ENCODE peak calls at places on chromosomes 16 and 17, in nine cellular contexts. O is stomach, S is esophagus muscularis mucosa, E is breast epithelium, F is transverse colon, Q is prostate gland, W is HCT116, H is GM12878, N is sigmoid colon. P is an unnamed sample.

GRCh38 chr17:2087597-2088211 is 32.8 kb downstream of the HIC1 start:
- DNase-seq in H (peak), Q (no peak), F (peak), W (no peak), O (no peak), N (peak), E (no peak), S (no peak), P (peak)

GRCh38 chr17:4708436-4708835 is 2.0 kb upstream of the ARRB2 start:
- DNase-seq in E (no peak), O (no peak), N (no peak), F (no peak), W (no peak), S (no peak), Q (no peak), H (no peak), P (no peak)

GRCh38 chr16:17836868-17837602 is 366.3 kb upstream of the XYLT1 start:
- DNase-seq in N (no peak), H (no peak), W (peak), O (no peak), Q (no peak), E (no peak), S (no peak), F (no peak), P (no peak)

GRCh38 chr16:15942901-15943690 is 6.3 kb upstream of the ABCC1 start:
- DNase-seq in Q (no peak), E (no peak), O (no peak), W (no peak), S (no peak), N (peak), H (no peak), F (no peak), P (no peak)

GRCh38 chr16:13402601-13403000 is 501.2 kb downstream of the SHISA9 start:
- DNase-seq in Q (no peak), O (no peak), E (no peak), F (no peak), H (no peak), N (no peak), S (no peak), W (no peak), P (no peak)

GRCh38 chr16:15639061-15639568 is 3.8 kb downstream of the MARF1 start:
- DNase-seq in O (no peak), N (no peak), S (no peak), F (no peak), W (no peak), H (peak), E (no peak), Q (no peak), P (no peak)

GRCh38 chr17:57954421-57955182 is 610 bp downstream of the CUEDC1 start:
- DNase-seq in E (no peak), Q (peak), S (peak), O (peak), N (peak), H (no peak), F (peak), W (no peak), P (peak)

GRCh38 chr17:58710948-58711552 is 18.6 kb downstream of the RAD51C start:
- DNase-seq in Q (peak), H (no peak), S (no peak), F (peak), N (no peak), O (peak), E (no peak), W (peak), P (no peak)

GRCh38 chr16:68499011-68499410 is 40.1 kb upstream of the ZFP90 start:
- DNase-seq in H (no peak), N (no peak), O (no peak), F (no peak), W (no peak), E (peak), S (no peak), Q (no peak), P (no peak)

GRCh38 chr17:71769850-71770249 is 351.0 kb upstream of the SOX9 start:
- DNase-seq in W (no peak), O (no peak), E (no peak), F (no peak), S (no peak), H (no peak), Q (no peak), N (no peak), P (no peak)

GRCh38 chr16:65038125-65038524 is 83.7 kb downstream of the CDH11 start:
- DNase-seq in E (no peak), F (no peak), S (peak), O (no peak), H (no peak), Q (no peak), W (no peak), N (no peak), P (no peak)

GRCh38 chr17:9274119-9274445 is 252.8 kb downstream of the NTN1 start:
- DNase-seq in S (no peak), F (no peak), E (no peak), N (no peak), W (no peak), H (no peak), O (no peak), Q (no peak), P (no peak)

GRCh38 chr17:56832446-56832845 is 1.3 kb downstream of the C17orf67 start:
- DNase-seq in F (no peak), N (no peak), O (no peak), E (no peak), Q (no peak), W (no peak), S (no peak), H (no peak), P (no peak)

DNA sequence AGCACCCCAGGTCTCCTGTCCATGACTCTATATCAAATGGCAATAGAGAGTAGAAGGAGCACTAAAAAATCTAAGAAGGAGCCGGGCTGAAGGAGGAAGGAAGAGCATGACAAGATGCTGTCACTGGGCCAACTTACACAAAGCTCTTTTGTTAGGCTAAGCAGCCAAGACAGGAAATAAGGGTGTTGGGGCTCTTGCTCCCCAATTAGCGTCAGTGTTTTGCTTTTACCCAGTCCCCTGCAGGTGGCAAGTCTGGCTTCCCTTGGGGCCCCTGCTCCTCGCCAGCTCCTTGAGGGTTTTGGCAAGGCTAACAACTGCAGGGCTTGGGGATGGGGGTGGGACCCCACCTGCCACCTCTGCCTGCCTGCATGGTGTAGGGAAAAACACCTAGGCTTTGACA is 120.5 kb downstream of the CCT6B start:
- DNase-seq in W (no peak), Q (no peak), H (no peak), S (no peak), E (no peak), F (no peak), N (no peak), O (no peak), P (no peak)
- TF ChIP-seq POLR2A in W (no peak), Q (no peak), H (no peak), S (no peak), E (no peak), F (no peak), N (no peak), O (no peak), P (no peak)

GRCh38 chr17:27296427-27296979 is 2.6 kb downstream of the WSB1 start:
- DNase-seq in F (no peak), E (no peak), W (no peak), S (no peak), H (no peak), Q (no peak), N (no peak), O (no peak), P (no peak)
- TF ChIP-seq CTCF in F (no peak), E (no peak), W (no peak), S (no peak), H (no peak), Q (no peak), N (no peak), O (no peak), P (no peak)

GRCh38 chr16:73066321-73066926 is 18.5 kb upstream of the ZFHX3 start:
- DNase-seq in H (no peak), W (no peak), Q (no peak), N (no peak), O (no peak), F (no peak), E (no peak), S (no peak), P (no peak)
- TF ChIP-seq POLR2AphosphoS5 in H (no peak), W (no peak), Q (no peak), N (no peak), O (no peak), F (no peak), E (no peak), S (no peak), P (no peak)

GRCh38 chr16:1770328-1771071 is 843 bp downstream of the NME3 start:
- DNase-seq in S (no peak), F (peak), Q (peak), E (peak), H (no peak), W (peak), N (peak), O (peak), P (no peak)
- TF ChIP-seq POLR2A in S (peak), F (peak), Q (no peak), E (no peak), H (peak), W (no peak), N (no peak), O (no peak), P (peak)

DNA sequence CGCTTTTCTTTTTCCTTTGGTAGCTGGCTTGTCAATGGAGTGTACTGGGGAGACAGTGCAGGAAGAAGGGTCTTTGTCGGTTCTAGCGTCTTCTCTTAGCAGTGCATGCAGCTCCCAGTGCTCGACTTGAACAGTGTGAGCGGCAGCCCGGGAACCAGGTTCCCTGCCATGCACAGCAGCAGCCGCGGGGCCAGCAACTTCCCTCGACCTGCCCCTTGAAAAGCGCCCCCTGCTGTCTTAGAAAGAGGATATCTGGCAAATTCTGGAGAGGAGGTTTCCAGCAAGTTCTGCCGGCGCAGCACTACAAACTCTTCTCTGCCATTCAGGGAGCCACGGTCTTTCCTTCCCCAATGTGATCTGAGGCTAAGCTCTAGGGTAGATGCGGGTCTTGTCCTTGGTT is 451.5 kb downstream of the PMP22 start:
- DNase-seq in S (peak), Q (no peak), H (no peak), N (no peak), O (no peak), F (no peak), W (no peak), E (no peak), P (no peak)
- TF ChIP-seq CTCF in S (no peak), Q (no peak), H (no peak), N (no peak), O (no peak), F (no peak), W (peak), E (peak), P (no peak)

DNA sequence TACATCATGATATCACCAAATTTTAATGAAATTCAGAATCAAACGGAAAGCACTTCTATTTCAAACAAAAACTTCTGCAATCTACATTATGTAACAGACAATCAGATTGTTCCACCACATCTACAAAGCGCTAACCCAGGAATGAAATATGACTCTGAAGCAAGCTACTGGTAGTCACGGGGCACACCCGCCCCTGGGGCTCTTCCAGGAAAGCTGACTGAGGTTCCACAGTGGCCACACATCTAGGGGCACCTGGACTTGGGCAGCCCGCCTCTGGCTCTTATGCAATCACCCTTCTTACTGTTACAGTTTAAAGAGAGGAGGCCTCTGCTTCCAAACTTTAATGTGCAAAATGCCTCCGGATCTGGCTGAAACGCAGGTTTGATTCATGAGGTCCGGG is 27.5 kb downstream of the ZCCHC14 start:
- DNase-seq in O (peak), Q (peak), N (peak), F (peak), E (peak), H (no peak), S (peak), W (no peak), P (peak)
- TF ChIP-seq POLR2AphosphoS5 in O (peak), Q (peak), N (peak), F (peak), E (no peak), H (no peak), S (peak), W (no peak), P (peak)

GRCh38 chr16:30449116-30449435 is 3.4 kb upstream of the SEPHS2 start:
- DNase-seq in Q (no peak), E (no peak), O (no peak), H (no peak), W (no peak), S (no peak), N (no peak), F (no peak), P (no peak)

GRCh38 chr16:30445408-30446202 is at the start of gene SEPHS2:
- DNase-seq in W (peak), O (peak), Q (peak), N (peak), F (peak), E (peak), H (peak), S (peak), P (peak)

GRCh38 chr16:30446203-30446595 is 525 bp upstream of the SEPHS2 start:
- DNase-seq in F (no peak), N (no peak), Q (no peak), W (no peak), E (no peak), O (no peak), H (no peak), S (no peak), P (no peak)

GRCh38 chr16:30445149-30445407 is 596 bp downstream of the SEPHS2 start:
- DNase-seq in H (no peak), S (no peak), O (no peak), E (no peak), F (no peak), Q (no peak), N (no peak), W (no peak), P (no peak)

GRCh38 chr16:30447512-30448226 is 2.0 kb upstream of the SEPHS2 start:
- DNase-seq in W (no peak), F (no peak), H (no peak), Q (no peak), E (no peak), N (no peak), O (no peak), S (no peak), P (no peak)
- TF ChIP-seq POLR2A in W (no peak), F (peak), H (no peak), Q (no peak), E (no peak), N (no peak), O (no peak), S (no peak), P (no peak)

GRCh38 chr17:75753514-75754377 is 11.2 kb downstream of the GALK1 start:
- DNase-seq in E (no peak), Q (no peak), H (no peak), O (peak), F (peak), N (peak), W (no peak), S (no peak), P (peak)
- TF ChIP-seq CTCF in E (peak), Q (no peak), H (peak), O (no peak), F (peak), N (no peak), W (no peak), S (peak), P (no peak)

GRCh38 chr17:80101946-80102706 is 745 bp downstream of the GAA start:
- DNase-seq in N (no peak), Q (no peak), W (no peak), O (no peak), H (no peak), E (no peak), S (no peak), F (no peak), P (peak)

GRCh38 chr17:80103061-80103481 is 1.7 kb downstream of the GAA start:
- DNase-seq in F (no peak), N (no peak), O (no peak), S (no peak), Q (no peak), H (no peak), W (no peak), E (peak), P (peak)

GRCh38 chr17:80099291-80100034 is 1.9 kb upstream of the GAA start:
- DNase-seq in Q (no peak), W (no peak), N (no peak), S (no peak), O (no peak), E (no peak), F (no peak), H (no peak), P (no peak)

GRCh38 chr17:80100035-80100323 is 1.4 kb upstream of the GAA start:
- DNase-seq in F (no peak), H (no peak), S (no peak), Q (no peak), W (no peak), E (no peak), O (no peak), N (no peak), P (no peak)

GRCh38 chr17:80101160-80101945 is at the start of gene GAA:
- DNase-seq in F (peak), S (no peak), H (peak), E (peak), W (peak), N (peak), O (peak), Q (peak), P (peak)
- TF ChIP-seq POLR2AphosphoS5 in F (no peak), S (peak), H (no peak), E (no peak), W (peak), N (peak), O (peak), Q (no peak), P (no peak)

GRCh38 chr17:67819722-67820121 is 5.6 kb upstream of the BPTF start:
- DNase-seq in Q (no peak), H (no peak), S (peak), W (no peak), O (no peak), F (no peak), E (no peak), N (no peak), P (no peak)

GRCh38 chr17:67830440-67830839 is 5.1 kb downstream of the BPTF start:
- DNase-seq in N (no peak), E (no peak), F (no peak), H (no peak), S (peak), W (no peak), O (no peak), Q (no peak), P (no peak)

GRCh38 chr17:67829331-67829730 is 4.0 kb downstream of the BPTF start:
- DNase-seq in W (no peak), F (no peak), O (no peak), H (peak), E (no peak), S (no peak), Q (no peak), N (no peak), P (no peak)

GRCh38 chr17:67821871-67822367 is 3.4 kb upstream of the BPTF start:
- DNase-seq in N (no peak), S (peak), Q (no peak), W (no peak), O (no peak), E (no peak), F (no peak), H (no peak), P (peak)

DNA sequence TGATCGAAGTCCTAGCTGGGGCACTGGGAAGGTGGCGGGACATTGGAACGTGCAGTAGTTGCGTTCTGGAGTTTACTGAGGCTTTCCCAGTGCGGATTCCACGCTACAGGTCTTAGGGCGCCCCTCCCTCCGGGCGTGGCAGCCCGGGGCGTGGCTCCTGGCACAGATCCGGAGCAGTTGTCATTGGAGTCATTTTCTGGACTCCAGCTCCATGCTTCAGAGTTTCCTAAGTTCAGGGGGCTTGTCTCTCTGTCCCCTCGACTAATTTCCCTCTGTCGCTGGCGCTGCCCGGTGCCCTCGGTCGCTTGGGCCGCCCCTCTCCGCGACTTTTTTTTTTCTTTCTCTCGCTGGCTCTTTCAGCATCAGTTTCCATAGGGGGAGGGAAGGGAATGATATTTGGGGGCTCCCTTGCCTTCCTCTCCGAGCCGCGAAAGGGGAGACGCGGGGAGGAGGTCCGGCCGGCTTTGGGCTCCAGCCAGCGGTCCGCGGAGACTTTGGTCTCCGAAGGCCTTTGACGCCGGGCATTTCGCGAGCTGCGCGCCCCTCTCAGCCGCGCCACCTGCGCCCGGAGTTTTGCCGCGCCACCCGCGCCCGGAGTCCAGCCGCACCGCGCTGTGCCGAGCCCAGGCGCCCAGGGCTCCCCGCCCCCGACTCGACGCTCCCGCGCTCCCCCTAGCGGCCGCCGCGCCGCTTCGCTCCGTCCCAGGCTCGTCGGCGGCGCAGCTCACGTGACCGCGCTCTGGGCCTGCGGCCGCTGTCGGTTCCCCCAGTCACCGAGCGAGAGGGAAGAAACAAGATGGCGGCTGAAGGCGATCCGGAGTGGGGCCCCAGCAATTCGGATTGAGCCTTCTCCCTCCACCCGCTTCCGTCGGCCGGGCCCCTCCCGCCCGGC is at the start of gene BPTF:
- DNase-seq in F (peak), N (peak), O (peak), W (peak), S (peak), Q (peak), E (peak), H (peak), P (peak)
- TF ChIP-seq POLR2A in F (peak), N (no peak), O (no peak), W (peak), S (no peak), Q (peak), E (no peak), H (peak), P (peak)